ENCODE peak calls at places on chromosomes 11 and 22, in nine cellular contexts. W is tibial nerve, I is GM23338, A is neural progenitor cell, D is H9, Q is left ventricle myocardium inferior, N is lung, Z is PC-3, V is mammary epithelial cell. U is an unnamed sample. For H3K4me1, the result is how much of the 10 kb centered on the place peaks cover.

GRCh38 chr11:73412308-73412707 is 36.1 kb downstream of the RELT start:
- DNase-seq in D (no peak), N (no peak), Q (no peak), A (no peak), W (no peak), V (no peak), Z (peak), I (no peak), U (no peak)

GRCh38 chr22:28435271-28435825 is 244.3 kb downstream of the TTC28 start:
- DNase-seq in W (no peak), I (peak), Q (peak), V (peak), A (no peak), D (no peak), N (peak), Z (peak), U (no peak)

GRCh38 chr11:68710445-68710844 is 26.1 kb downstream of the GAL start:
- DNase-seq in Z (no peak), N (no peak), Q (no peak), W (no peak), A (peak), V (no peak), D (no peak), I (no peak), U (no peak)

GRCh38 chr11:24386551-24387404 is 110.1 kb upstream of the LUZP2 start:
- DNase-seq in D (no peak), V (peak), Z (peak), N (no peak), Q (no peak), I (peak), A (peak), W (no peak), U (no peak)

GRCh38 chr22:41976070-41976901 is 7.0 kb downstream of the SEPTIN3 start:
- DNase-seq in D (no peak), V (no peak), W (no peak), N (no peak), Q (peak), Z (no peak), A (peak), I (peak), U (peak)

GRCh38 chr11:69819541-69820070 is 390 bp upstream of the FGF3 start:
- DNase-seq in A (peak), V (no peak), N (no peak), W (no peak), Z (no peak), I (peak), D (peak), Q (no peak), U (peak)

GRCh38 chr22:43532301-43533050 is 120.7 kb downstream of the MPPED1 start:
- DNase-seq in N (no peak), I (no peak), W (no peak), Z (no peak), Q (no peak), V (no peak), D (no peak), A (no peak), U (no peak)

GRCh38 chr11:121240650-121241299 is 51.8 kb upstream of the SC5D start:
- DNase-seq in I (no peak), Q (no peak), N (no peak), A (no peak), D (no peak), W (no peak), V (no peak), Z (no peak), U (peak)

GRCh38 chr22:35582861-35583670 is 34.1 kb downstream of the MB start:
- DNase-seq in D (peak), N (peak), Q (peak), I (peak), Z (peak), V (no peak), A (peak), W (peak), U (peak)

GRCh38 chr11:110125632-110126031 is 32.4 kb downstream of the ZC3H12C start:
- DNase-seq in A (no peak), I (no peak), Z (no peak), N (no peak), V (peak), D (no peak), Q (no peak), W (no peak), U (no peak)

GRCh38 chr11:69494851-69495250 is 13.4 kb downstream of the LINC01488 start:
- DNase-seq in N (no peak), D (no peak), I (no peak), W (no peak), V (no peak), Q (peak), Z (no peak), A (no peak), U (no peak)

GRCh38 chr22:29700949-29701927 is 18.6 kb upstream of the CABP7 start:
- DNase-seq in I (peak), N (peak), D (peak), Q (no peak), V (no peak), W (no peak), A (peak), Z (peak), U (peak)

GRCh38 chr11:77095551-77096490 is 6.8 kb upstream of the OMP start:
- DNase-seq in D (no peak), I (no peak), V (no peak), Q (peak), Z (no peak), N (no peak), A (peak), W (no peak), U (peak)

GRCh38 chr11:113773092-113773415 is 438 bp downstream of the ZW10 start:
- DNase-seq in N (no peak), D (no peak), Z (peak), V (no peak), A (peak), I (peak), Q (no peak), W (no peak), U (peak)

GRCh38 chr11:57163160-57163868 is 18.4 kb upstream of the LRRC55 start:
- DNase-seq in V (no peak), N (no peak), D (no peak), I (no peak), Z (no peak), W (no peak), Q (no peak), A (no peak), U (no peak)

GRCh38 chr11:92892769-92893168 is 76.7 kb upstream of the MTNR1B start:
- DNase-seq in Q (no peak), A (no peak), V (no peak), D (no peak), Z (no peak), W (no peak), N (no peak), I (no peak), U (no peak)

GRCh38 chr22:33362702-33363101 is 304.5 kb upstream of the SYN3 start:
- DNase-seq in N (no peak), Q (no peak), I (no peak), Z (no peak), V (no peak), A (no peak), D (no peak), W (no peak), U (no peak)

GRCh38 chr11:108895579-108896480 is 231.0 kb downstream of the DDX10 start:
- DNase-seq in Q (no peak), A (no peak), I (no peak), V (peak), D (no peak), Z (peak), N (no peak), W (no peak), U (no peak)

GRCh38 chr11:115928811-115929210 is 424.6 kb upstream of the CADM1 start:
- DNase-seq in V (no peak), W (no peak), N (no peak), A (no peak), I (no peak), Q (no peak), D (no peak), Z (no peak), U (no peak)

GRCh38 chr11:911031-911889 is 650 bp upstream of the CHID1 start:
- DNase-seq in N (no peak), A (peak), W (no peak), Q (peak), I (peak), Z (peak), D (peak), V (peak), U (peak)

GRCh38 chr11:125207866-125208425 is 43.4 kb downstream of the PKNOX2 start:
- DNase-seq in W (no peak), V (peak), A (no peak), I (no peak), Q (no peak), Z (peak), D (no peak), N (no peak), U (no peak)

GRCh38 chr11:44767421-44767820 is 40.7 kb downstream of the TSPAN18 start:
- DNase-seq in Z (no peak), A (no peak), N (no peak), Q (no peak), D (no peak), V (no peak), W (no peak), I (no peak), U (no peak)

GRCh38 chr11:111775024-111775710 is 9.0 kb upstream of the PPP2R1B start:
- DNase-seq in V (no peak), D (no peak), Z (peak), Q (peak), N (no peak), W (peak), A (no peak), I (no peak), U (no peak)

GRCh38 chr22:32847067-32847491 is 45.6 kb downstream of the TIMP3 start:
- DNase-seq in Q (peak), W (peak), V (peak), I (no peak), Z (no peak), D (no peak), A (no peak), N (no peak), U (no peak)

GRCh38 chr22:47615051-47615450 is 852.6 kb downstream of the TBC1D22A start:
- DNase-seq in I (no peak), V (no peak), Q (no peak), A (no peak), D (peak), N (no peak), W (no peak), Z (no peak), U (no peak)

GRCh38 chr22:29706493-29706892 is 13.3 kb upstream of the CABP7 start:
- DNase-seq in I (peak), Q (no peak), Z (no peak), A (peak), D (peak), V (no peak), N (no peak), W (no peak), U (peak)

GRCh38 chr11:853682-854448 is 11.2 kb downstream of the TSPAN4 start:
- DNase-seq in A (no peak), V (no peak), D (no peak), W (no peak), Z (no peak), I (peak), N (no peak), Q (no peak), U (no peak)

GRCh38 chr22:19709063-19709769 is 5.1 kb upstream of the SEPTIN5 start:
- DNase-seq in V (no peak), I (no peak), W (no peak), Z (no peak), D (peak), N (no peak), A (no peak), Q (peak), U (peak)

GRCh38 chr11:46894506-46894905 is 23.8 kb downstream of the LRP4 start:
- DNase-seq in Z (no peak), W (no peak), Q (no peak), I (no peak), N (no peak), D (no peak), A (no peak), V (no peak), U (no peak)

GRCh38 chr11:45457649-45458048 is 171.5 kb upstream of the SYT13 start:
- DNase-seq in V (peak), W (no peak), Q (no peak), D (no peak), I (no peak), A (no peak), N (no peak), Z (no peak), U (no peak)

GRCh38 chr11:43853766-43854165 is 26.9 kb upstream of the ALKBH3 start:
- DNase-seq in N (no peak), Z (no peak), D (no peak), Q (no peak), A (no peak), V (peak), W (no peak), I (no peak), U (no peak)

GRCh38 chr11:18706330-18707243 is 8.0 kb downstream of the TMEM86A start:
- DNase-seq in A (no peak), Z (no peak), V (no peak), Q (peak), I (peak), D (no peak), W (peak), N (peak), U (peak)

GRCh38 chr11:5500391-5500790 is 9.4 kb downstream of the UBQLN3 start:
- DNase-seq in Z (no peak), W (no peak), I (no peak), D (no peak), Q (no peak), V (no peak), N (no peak), A (no peak), U (no peak)
- TF ChIP-seq CTCF in Z (no peak), W (no peak), I (no peak), D (no peak), Q (no peak), V (no peak), N (no peak), A (no peak), U (no peak)

GRCh38 chr11:66636411-66636810 is 2.1 kb upstream of the RBM4 start:
- DNase-seq in I (no peak), D (no peak), Z (no peak), N (no peak), A (no peak), V (no peak), Q (no peak), W (no peak), U (no peak)

GRCh38 chr11:66639066-66639813 is 737 bp downstream of the RBM4 start:
- DNase-seq in Q (no peak), A (no peak), D (no peak), N (no peak), W (peak), Z (peak), I (peak), V (peak), U (peak)

GRCh38 chr11:66641834-66642233 is 3.3 kb downstream of the RBM4 start:
- DNase-seq in W (no peak), N (peak), Q (no peak), I (no peak), V (no peak), A (no peak), D (no peak), Z (no peak), U (no peak)

GRCh38 chr11:66637557-66638176 is 836 bp upstream of the RBM4 start:
- DNase-seq in V (no peak), I (peak), D (no peak), Z (no peak), A (peak), N (no peak), Q (no peak), W (no peak), U (no peak)

DNA sequence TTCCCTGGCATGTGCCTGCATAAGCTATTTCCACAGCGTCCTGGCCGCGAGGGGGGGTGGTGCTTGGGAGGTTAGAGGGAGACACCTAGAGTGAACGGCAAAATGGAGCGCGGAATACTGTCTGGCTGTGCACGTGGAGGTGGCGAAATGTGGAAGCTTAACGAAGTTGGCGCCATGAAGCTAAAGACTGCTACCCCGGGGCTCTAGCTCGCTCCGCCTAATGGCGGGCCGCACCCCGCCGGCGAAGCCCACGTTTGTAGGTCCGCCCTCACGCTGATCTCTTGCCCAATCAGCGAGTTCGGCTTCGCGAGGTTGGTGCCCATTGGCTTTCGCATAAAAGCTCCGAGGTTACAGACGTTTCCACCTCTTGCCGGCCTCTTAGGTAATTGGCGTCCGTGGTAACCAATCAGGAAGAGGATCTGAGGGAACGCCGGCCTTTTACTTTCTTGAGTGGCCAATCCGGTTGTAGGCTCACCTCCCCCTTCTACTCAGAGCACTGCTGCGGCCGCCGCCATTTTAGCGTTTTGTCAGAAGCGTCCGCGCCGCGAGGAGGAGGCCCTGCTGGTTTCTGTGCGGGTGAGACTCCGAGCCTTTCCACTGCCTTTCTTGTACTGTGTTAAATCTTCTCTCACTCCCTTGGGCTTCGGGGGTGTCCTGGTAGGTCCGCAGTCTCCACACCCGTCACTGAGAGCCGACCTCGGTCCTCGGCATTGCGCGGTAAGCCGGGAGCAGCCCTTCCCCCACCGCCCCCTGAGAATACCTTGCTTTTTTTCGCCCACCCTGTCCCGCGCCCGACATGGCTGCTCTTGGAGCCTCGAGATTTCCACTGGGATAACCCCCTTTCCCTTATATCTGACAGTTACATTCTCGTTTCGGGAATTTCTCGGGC is at the start of gene RBM4:
- DNase-seq in D (peak), W (peak), Z (peak), I (peak), V (peak), A (peak), N (peak), Q (peak), U (peak)
- H3K4me1 ChIP-seq in D (under half), W (half or more), Z (under half), I (under half), V (half or more), A (under half), N (under half), Q (half or more), U (under half)

DNA sequence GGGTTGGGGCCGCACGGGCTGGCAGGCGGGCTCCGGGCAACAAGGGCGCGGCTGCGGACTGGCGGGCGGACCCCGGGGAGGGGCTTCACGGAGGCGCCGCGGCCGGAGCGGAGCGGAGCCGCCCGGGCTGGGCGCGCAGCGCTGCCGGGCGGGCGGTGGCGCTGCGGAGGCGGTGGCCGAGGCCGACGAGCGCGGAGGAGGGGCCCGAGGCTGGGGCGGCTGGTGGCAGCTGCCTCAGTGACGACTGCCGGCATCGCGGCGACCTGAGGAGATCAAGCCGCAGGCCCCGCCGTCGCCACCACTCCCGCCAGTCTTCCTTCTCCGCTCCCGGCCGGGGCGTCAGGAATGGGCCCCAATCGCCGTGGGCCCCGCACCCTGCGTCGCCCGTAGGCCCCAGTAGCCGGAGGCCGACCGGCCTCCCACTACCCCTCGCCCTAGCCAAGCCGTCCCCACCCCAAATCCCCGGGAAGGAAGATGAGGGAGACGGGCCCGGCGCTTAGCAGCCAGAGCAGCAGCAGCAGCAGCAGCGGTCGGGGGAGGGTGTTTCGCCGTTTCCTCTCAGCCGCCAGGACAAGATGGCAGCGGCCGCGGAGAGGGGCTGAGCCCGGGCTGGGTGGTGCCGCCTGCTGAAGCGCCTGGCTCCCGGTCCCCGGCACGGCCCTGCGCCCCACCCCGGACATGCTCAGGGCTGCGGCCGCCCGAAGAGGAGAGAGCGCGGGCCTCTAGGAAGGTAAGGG is at the start of gene HIPK3:
- DNase-seq in Q (peak), Z (peak), I (peak), W (peak), D (peak), A (peak), V (peak), N (peak), U (peak)
- TF ChIP-seq CTCF in Q (peak), Z (no peak), I (no peak), W (peak), D (no peak), A (peak), V (peak), N (no peak), U (no peak)

GRCh38 chr11:58994171-58994570 is 54.9 kb downstream of the GLYATL1 start:
- DNase-seq in D (no peak), Q (no peak), V (no peak), N (no peak), A (no peak), I (no peak), Z (no peak), W (no peak), U (no peak)

DNA sequence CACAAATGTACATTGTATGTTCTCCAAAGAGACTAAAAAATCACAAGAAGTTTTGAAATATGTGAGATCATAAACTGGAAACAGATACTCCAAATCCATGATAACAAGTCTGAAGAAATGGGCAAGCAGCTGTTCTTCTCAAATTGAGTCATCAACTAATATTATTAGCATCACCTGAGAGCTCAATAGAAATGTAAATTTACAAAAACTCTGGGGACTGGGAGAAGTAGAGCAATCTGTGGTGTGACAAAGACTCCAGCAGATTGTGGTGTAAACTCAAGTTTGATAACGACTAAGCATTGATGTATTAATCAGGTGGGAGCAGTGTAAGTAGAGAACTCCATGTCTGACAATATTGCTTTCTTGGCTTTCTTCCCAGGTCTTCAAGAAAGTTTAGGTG is 53.2 kb downstream of the GLYATL1 start:
- DNase-seq in Q (no peak), Z (no peak), N (no peak), A (no peak), W (no peak), I (no peak), D (no peak), V (no peak), U (no peak)
- H3K4me1 ChIP-seq in Q (under half), Z (under half), N (under half), A (under half), W (under half), I (under half), D (under half), V (under half), U (under half)

U was measured in BE2C.